ENCODE peak calls at places on chromosomes 12 and 14, in five cellular contexts. One of them, this sample, is unnamed.

GRCh38 chr12:122155705-122156104 is 18.3 kb downstream of the IL31 start:
- DNase-seq in choroid plexus epithelial cell: no peak
- DNase-seq in H4: no peak
- DNase-seq in activated CD4-positive, alpha-beta T cell treated with anti-CD3 and anti-CD28 coated beads for 24 hours: no peak
- DNase-seq in IMR-90: no peak
- DNase-seq in this sample: no peak

GRCh38 chr12:51377099-51377984 is 13.9 kb downstream of the GALNT6 start:
- DNase-seq in H4: no peak
- DNase-seq in activated CD4-positive, alpha-beta T cell treated with anti-CD3 and anti-CD28 coated beads for 24 hours: no peak
- DNase-seq in IMR-90: no peak
- DNase-seq in choroid plexus epithelial cell: no peak
- DNase-seq in this sample: no peak

GRCh38 chr12:93243689-93244513 is 133.8 kb upstream of the NUDT4 start:
- DNase-seq in IMR-90: peak
- DNase-seq in activated CD4-positive, alpha-beta T cell treated with anti-CD3 and anti-CD28 coated beads for 24 hours: no peak
- DNase-seq in choroid plexus epithelial cell: peak
- DNase-seq in H4: peak
- DNase-seq in this sample: no peak

GRCh38 chr12:130086248-130086647 is 76.0 kb upstream of the FZD10 start:
- DNase-seq in choroid plexus epithelial cell: no peak
- DNase-seq in activated CD4-positive, alpha-beta T cell treated with anti-CD3 and anti-CD28 coated beads for 24 hours: no peak
- DNase-seq in H4: no peak
- DNase-seq in IMR-90: no peak
- DNase-seq in this sample: no peak

GRCh38 chr12:46470039-46470627 is 97.6 kb upstream of the SLC38A2 start:
- DNase-seq in H4: no peak
- DNase-seq in choroid plexus epithelial cell: peak
- DNase-seq in activated CD4-positive, alpha-beta T cell treated with anti-CD3 and anti-CD28 coated beads for 24 hours: no peak
- DNase-seq in IMR-90: no peak
- DNase-seq in this sample: no peak

GRCh38 chr12:34604227-34604626 is 581.9 kb downstream of the ALG10 start:
- DNase-seq in choroid plexus epithelial cell: no peak
- DNase-seq in H4: no peak
- DNase-seq in activated CD4-positive, alpha-beta T cell treated with anti-CD3 and anti-CD28 coated beads for 24 hours: no peak
- DNase-seq in IMR-90: no peak
- DNase-seq in this sample: no peak

GRCh38 chr12:53506881-53507719 is at the start of gene NPFF:
- DNase-seq in IMR-90: no peak
- DNase-seq in choroid plexus epithelial cell: no peak
- DNase-seq in activated CD4-positive, alpha-beta T cell treated with anti-CD3 and anti-CD28 coated beads for 24 hours: no peak
- DNase-seq in H4: no peak
- DNase-seq in this sample: no peak

GRCh38 chr12:100668939-100669536 is 95.6 kb downstream of the GAS2L3 start:
- DNase-seq in choroid plexus epithelial cell: peak
- DNase-seq in IMR-90: peak
- DNase-seq in H4: peak
- DNase-seq in activated CD4-positive, alpha-beta T cell treated with anti-CD3 and anti-CD28 coated beads for 24 hours: peak
- DNase-seq in this sample: peak

GRCh38 chr12:128314611-128315010 is 47.6 kb downstream of the TMEM132C start:
- DNase-seq in IMR-90: no peak
- DNase-seq in H4: no peak
- DNase-seq in activated CD4-positive, alpha-beta T cell treated with anti-CD3 and anti-CD28 coated beads for 24 hours: no peak
- DNase-seq in choroid plexus epithelial cell: no peak
- DNase-seq in this sample: no peak

GRCh38 chr14:24171422-24172260 is at the start of gene REC8:
- DNase-seq in activated CD4-positive, alpha-beta T cell treated with anti-CD3 and anti-CD28 coated beads for 24 hours: peak
- DNase-seq in H4: no peak
- DNase-seq in IMR-90: no peak
- DNase-seq in choroid plexus epithelial cell: peak
- DNase-seq in this sample: peak

GRCh38 chr12:77366616-77367015 is 301.2 kb upstream of the E2F7 start:
- DNase-seq in H4: no peak
- DNase-seq in choroid plexus epithelial cell: no peak
- DNase-seq in activated CD4-positive, alpha-beta T cell treated with anti-CD3 and anti-CD28 coated beads for 24 hours: no peak
- DNase-seq in IMR-90: no peak
- DNase-seq in this sample: no peak

GRCh38 chr14:50784683-50785505 is 46.1 kb downstream of the NIN start:
- DNase-seq in IMR-90: no peak
- DNase-seq in activated CD4-positive, alpha-beta T cell treated with anti-CD3 and anti-CD28 coated beads for 24 hours: no peak
- DNase-seq in H4: no peak
- DNase-seq in choroid plexus epithelial cell: no peak
- DNase-seq in this sample: no peak

GRCh38 chr12:5101686-5102085 is 58.0 kb downstream of the KCNA5 start:
- DNase-seq in H4: no peak
- DNase-seq in activated CD4-positive, alpha-beta T cell treated with anti-CD3 and anti-CD28 coated beads for 24 hours: no peak
- DNase-seq in IMR-90: no peak
- DNase-seq in choroid plexus epithelial cell: no peak
- DNase-seq in this sample: no peak